ENCODE peak calls at places on chromosomes 7 and 10, in four cellular contexts. Z, G, W and P are unnamed samples.

GRCh38 chr7:108653526-108653925 is 83.9 kb downstream of the DNAJB9 start:
- DNase-seq in W (no peak), Z (peak), G (no peak), P (no peak)

GRCh38 chr10:96642973-96643372 is 56.2 kb upstream of the TM9SF3 start:
- DNase-seq in Z (peak), W (no peak), G (peak), P (peak)

GRCh38 chr7:135733603-135734342 is 5.8 kb upstream of the SLC13A4 start:
- DNase-seq in G (no peak), W (no peak), Z (no peak), P (no peak)

GRCh38 chr10:122051609-122052385 is 62.8 kb downstream of the TACC2 start:
- DNase-seq in Z (peak), W (no peak), G (no peak), P (peak)

GRCh38 chr7:101784275-101785127 is 32.9 kb upstream of the CUX1 start:
- DNase-seq in Z (no peak), W (no peak), G (no peak), P (no peak)

GRCh38 chr10:30215631-30216030 is 133.4 kb downstream of the MTPAP start:
- DNase-seq in Z (no peak), G (no peak), W (no peak), P (no peak)

GRCh38 chr10:109173910-109174309 is 749.4 kb downstream of the XPNPEP1 start:
- DNase-seq in G (no peak), Z (no peak), W (no peak), P (no peak)

GRCh38 chr7:1502845-1503244 is 1.3 kb downstream of the INTS1 start:
- DNase-seq in G (no peak), W (no peak), Z (no peak), P (no peak)

GRCh38 chr10:69389827-69390490 is 26.8 kb downstream of the TACR2 start:
- DNase-seq in Z (peak), W (no peak), G (no peak), P (peak)

GRCh38 chr10:63576501-63576900 is 55.3 kb downstream of the REEP3 start:
- DNase-seq in W (no peak), G (no peak), Z (no peak), P (no peak)

GRCh38 chr10:111091833-111092232 is 15.0 kb downstream of the ADRA2A start:
- DNase-seq in W (no peak), Z (no peak), G (no peak), P (no peak)

GRCh38 chr10:92689663-92690210 is at the start of gene HHEX:
- DNase-seq in Z (peak), W (no peak), G (peak), P (peak)

GRCh38 chr10:120979435-120980315 is 128.5 kb downstream of the WDR11 start:
- DNase-seq in W (no peak), G (peak), Z (peak), P (no peak)

GRCh38 chr10:86635402-86635801 is 18.9 kb upstream of the OPN4 start:
- DNase-seq in W (no peak), Z (peak), G (no peak), P (peak)

GRCh38 chr10:127163632-127164031 is 32.8 kb downstream of the INSYN2A start:
- DNase-seq in G (peak), W (no peak), Z (no peak), P (no peak)

GRCh38 chr10:131560166-131560565 is 248.6 kb upstream of the TCERG1L start:
- DNase-seq in Z (no peak), W (no peak), G (no peak), P (no peak)
- TF ChIP-seq SMC3 in Z (no peak), W (no peak), G (no peak), P (no peak)

GRCh38 chr7:75989726-75990388 is 4.5 kb downstream of the TMEM120A start:
- DNase-seq in W (no peak), G (peak), Z (no peak), P (no peak)
- TF ChIP-seq SMC3 in W (no peak), G (no peak), Z (no peak), P (no peak)

DNA sequence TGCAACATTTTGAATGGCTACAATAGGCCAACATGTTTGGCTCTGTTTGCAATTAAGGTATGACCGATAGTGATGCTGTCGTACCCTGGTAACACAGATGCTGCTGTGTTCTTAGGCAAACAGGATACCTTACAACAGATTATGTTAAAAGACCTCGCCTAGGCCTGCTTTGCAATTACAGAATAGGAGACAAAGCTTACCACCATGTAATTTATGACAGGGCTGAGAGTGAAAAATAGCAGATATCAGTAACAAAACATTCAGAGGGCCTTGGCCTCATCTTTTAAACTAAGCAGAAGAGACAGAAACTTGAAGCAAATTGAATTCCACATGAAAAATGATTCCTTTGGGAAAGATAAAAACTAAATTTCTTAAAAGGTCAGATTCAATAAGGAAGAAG is 29.4 kb upstream of the ABLIM1 start:
- DNase-seq in Z (no peak), G (peak), W (no peak), P (no peak)
- TF ChIP-seq SMC3 in Z (no peak), G (no peak), W (no peak), P (no peak)

DNA sequence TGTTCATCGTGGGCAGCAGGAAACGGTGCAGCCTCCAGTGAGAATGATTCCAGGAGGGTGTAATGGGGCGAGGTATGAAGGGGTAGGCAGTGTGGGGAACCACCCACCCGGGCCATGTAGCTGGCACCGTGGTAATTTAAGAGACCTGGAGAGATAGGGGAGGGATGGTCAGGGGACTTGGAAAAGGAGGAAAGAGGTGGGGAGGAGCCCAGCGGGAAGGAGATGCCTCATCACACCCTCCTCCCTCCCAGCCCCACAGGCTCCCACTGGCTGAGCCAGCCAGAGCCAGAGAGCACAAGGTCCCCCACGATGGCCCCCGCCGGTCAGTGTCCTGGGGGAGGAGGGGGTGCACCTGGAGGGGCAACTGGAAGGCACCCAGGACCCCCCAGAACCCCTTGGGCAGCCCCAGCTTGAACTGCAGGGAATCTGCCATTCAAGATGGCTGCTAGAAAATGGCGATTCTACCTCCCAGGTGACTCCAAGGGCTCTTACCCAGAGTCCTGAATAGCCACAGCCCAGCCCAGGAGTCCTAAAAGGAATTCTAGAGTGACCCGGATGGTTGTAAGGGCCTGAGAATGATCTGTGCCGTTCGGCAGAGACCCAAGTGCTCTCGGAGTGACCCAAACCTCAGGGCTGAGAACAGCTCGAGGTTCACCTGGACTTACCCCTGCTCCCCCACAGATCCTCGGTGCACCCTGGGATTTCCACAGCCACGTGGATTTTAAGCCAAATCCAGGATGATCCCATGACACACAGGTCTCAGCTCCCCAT is 28.8 kb downstream of the CALML3 start:
- DNase-seq in G (no peak), Z (no peak), W (no peak), P (no peak)
- TF ChIP-seq SMC3 in G (no peak), Z (no peak), W (no peak), P (no peak)

GRCh38 chr7:70597071-70597470 is 534.9 kb upstream of the GALNT17 start:
- DNase-seq in G (no peak), W (no peak), Z (no peak), P (no peak)

GRCh38 chr7:70599446-70600190 is 532.3 kb upstream of the GALNT17 start:
- DNase-seq in G (no peak), Z (no peak), W (no peak), P (no peak)

GRCh38 chr7:70598976-70599375 is 533.0 kb upstream of the GALNT17 start:
- DNase-seq in G (no peak), Z (peak), W (no peak), P (no peak)

GRCh38 chr7:70596575-70596891 is 535.4 kb upstream of the GALNT17 start:
- DNase-seq in W (no peak), G (peak), Z (no peak), P (no peak)

DNA sequence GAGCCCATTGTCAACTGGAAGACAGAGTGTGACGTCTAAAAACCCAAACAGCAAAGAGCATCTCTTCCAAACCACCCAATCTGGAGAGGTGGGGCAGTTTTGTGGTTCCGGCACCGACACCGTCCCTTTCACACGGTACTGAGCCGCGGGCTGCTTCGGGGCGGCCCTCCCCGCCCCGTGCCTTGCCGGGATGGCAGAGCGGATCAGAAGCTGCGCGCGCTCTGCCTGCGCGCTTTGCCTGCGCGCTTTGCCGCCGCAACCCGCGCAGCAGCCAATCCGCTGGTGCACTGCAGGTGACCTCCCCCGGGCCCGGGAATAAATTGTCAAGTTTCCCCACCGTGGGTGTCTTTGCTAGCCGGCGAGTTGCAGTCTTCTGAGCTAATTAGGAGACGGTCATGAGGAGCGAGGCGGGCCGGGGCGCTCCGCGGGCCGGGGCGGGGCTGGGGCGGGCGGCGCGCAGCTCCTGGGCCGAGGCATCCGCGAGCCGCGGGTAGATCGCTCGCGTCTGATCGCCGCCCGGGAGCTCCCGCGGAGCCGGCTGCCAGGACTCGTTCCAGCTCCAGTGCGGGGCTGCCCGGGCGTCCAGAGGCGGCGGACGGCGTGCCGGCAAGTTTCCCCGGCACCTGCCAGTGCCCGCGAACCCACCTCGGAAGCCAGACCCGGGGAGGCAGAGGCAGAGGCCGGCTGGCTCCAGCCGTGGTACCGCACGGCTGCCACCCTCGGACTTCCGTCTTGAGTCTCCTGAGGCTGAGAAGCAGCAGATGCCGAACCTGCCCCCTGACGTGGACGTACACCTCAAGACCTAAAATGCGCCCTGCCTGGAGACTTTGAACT is 536.0 kb upstream of the GALNT17 start:
- DNase-seq in W (no peak), G (peak), Z (no peak), P (no peak)
- TF ChIP-seq SMC3 in W (no peak), G (no peak), Z (no peak), P (no peak)

GRCh38 chr10:45000138-45000763 is 472 bp upstream of the ZNF22 start:
- DNase-seq in W (no peak), G (no peak), Z (no peak), P (peak)
- TF ChIP-seq SMC3 in W (no peak), G (no peak), Z (no peak), P (no peak)

DNA sequence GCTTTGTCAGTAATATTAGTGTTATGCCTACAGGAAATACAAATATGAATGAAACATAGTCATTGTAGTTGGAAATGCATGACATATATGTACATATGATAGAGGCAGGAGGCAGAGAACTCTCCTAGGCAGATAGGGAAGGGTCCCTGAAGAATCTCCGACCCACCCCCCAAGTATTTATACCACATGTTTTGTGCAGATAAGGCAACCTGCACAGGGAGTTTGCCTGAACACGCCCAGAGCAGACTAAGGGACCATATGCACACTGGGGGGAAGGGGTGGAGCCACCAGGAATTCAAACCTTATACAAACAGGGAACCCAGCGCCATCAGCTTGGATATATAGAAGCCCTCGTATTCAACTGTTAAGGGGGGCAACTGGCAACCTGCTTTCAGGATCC is 653.1 kb downstream of the PARD3 start:
- DNase-seq in Z (no peak), G (no peak), W (no peak), P (no peak)
- TF ChIP-seq SMC3 in Z (no peak), G (no peak), W (no peak), P (no peak)

GRCh38 chr7:42911482-42912447 is at the start of gene C7orf25:
- DNase-seq in W (peak), G (peak), Z (peak), P (peak)

GRCh38 chr7:42915356-42915755 is 3.5 kb upstream of the C7orf25 start:
- DNase-seq in Z (no peak), G (no peak), W (no peak), P (peak)

GRCh38 chr7:42914726-42915045 is 2.8 kb upstream of the C7orf25 start:
- DNase-seq in G (no peak), Z (no peak), W (no peak), P (no peak)

GRCh38 chr7:42913591-42913990 is 1.7 kb upstream of the C7orf25 start:
- DNase-seq in W (no peak), Z (no peak), G (no peak), P (peak)

GRCh38 chr7:42914009-42914725 is 2.3 kb upstream of the C7orf25 start:
- DNase-seq in Z (no peak), W (no peak), G (no peak), P (peak)
- TF ChIP-seq SMC3 in Z (no peak), W (no peak), G (no peak), P (no peak)

GRCh38 chr10:93821051-93821772 is 63.5 kb downstream of the LGI1 start:
- DNase-seq in G (no peak), W (no peak), Z (peak), P (peak)

GRCh38 chr10:93827035-93827804 is 66.6 kb upstream of the SLC35G1 start:
- DNase-seq in G (no peak), W (no peak), Z (no peak), P (no peak)

GRCh38 chr10:93820434-93820833 is 62.7 kb downstream of the LGI1 start:
- DNase-seq in G (no peak), W (no peak), Z (no peak), P (no peak)

GRCh38 chr10:93826355-93826754 is 67.4 kb upstream of the SLC35G1 start:
- DNase-seq in G (no peak), Z (no peak), W (no peak), P (no peak)
- TF ChIP-seq SMC3 in G (no peak), Z (no peak), W (no peak), P (no peak)